ENCODE peak calls at places on chromosome 22, in five cellular contexts. One of them, this sample, is unnamed.

GRCh38 chr22:38029370-38029769 is 27.8 kb upstream of the PICK1 start:
- DNase-seq in CD8-positive, alpha-beta T cell: no peak
- DNase-seq in suprapubic skin: no peak
- DNase-seq in choroid plexus epithelial cell: no peak
- DNase-seq in body of pancreas: no peak
- DNase-seq in this sample: no peak

GRCh38 chr22:16810188-16810802 is 14.9 kb downstream of the XKR3 start:
- DNase-seq in suprapubic skin: no peak
- DNase-seq in body of pancreas: no peak
- DNase-seq in choroid plexus epithelial cell: no peak
- DNase-seq in CD8-positive, alpha-beta T cell: no peak
- DNase-seq in this sample: no peak

GRCh38 chr22:40258463-40259046 is 80.8 kb downstream of the TNRC6B start:
- DNase-seq in body of pancreas: no peak
- DNase-seq in CD8-positive, alpha-beta T cell: no peak
- DNase-seq in suprapubic skin: no peak
- DNase-seq in choroid plexus epithelial cell: peak
- DNase-seq in this sample: peak

GRCh38 chr22:48957311-48957986 is 870.2 kb downstream of the BRD1 start:
- DNase-seq in body of pancreas: no peak
- DNase-seq in choroid plexus epithelial cell: no peak
- DNase-seq in suprapubic skin: peak
- DNase-seq in CD8-positive, alpha-beta T cell: peak
- DNase-seq in this sample: no peak

GRCh38 chr22:49650336-49651241 is 177.1 kb downstream of the BRD1 start:
- DNase-seq in body of pancreas: no peak
- DNase-seq in choroid plexus epithelial cell: no peak
- DNase-seq in CD8-positive, alpha-beta T cell: no peak
- DNase-seq in suprapubic skin: no peak
- DNase-seq in this sample: no peak

GRCh38 chr22:29762263-29762662 is 4.5 kb downstream of the ZMAT5 start:
- DNase-seq in choroid plexus epithelial cell: no peak
- DNase-seq in suprapubic skin: no peak
- DNase-seq in body of pancreas: no peak
- DNase-seq in CD8-positive, alpha-beta T cell: no peak
- DNase-seq in this sample: no peak

GRCh38 chr22:41401781-41402648 is 20.3 kb downstream of the TEF start:
- DNase-seq in choroid plexus epithelial cell: peak
- DNase-seq in body of pancreas: peak
- DNase-seq in suprapubic skin: no peak
- DNase-seq in CD8-positive, alpha-beta T cell: no peak
- DNase-seq in this sample: peak

GRCh38 chr22:29431986-29432385 is 6.4 kb upstream of the RFPL1 start:
- DNase-seq in body of pancreas: no peak
- DNase-seq in choroid plexus epithelial cell: no peak
- DNase-seq in suprapubic skin: no peak
- DNase-seq in CD8-positive, alpha-beta T cell: no peak
- DNase-seq in this sample: no peak

GRCh38 chr22:29517215-29517908 is 36.2 kb downstream of the THOC5 start:
- DNase-seq in CD8-positive, alpha-beta T cell: no peak
- DNase-seq in choroid plexus epithelial cell: no peak
- DNase-seq in suprapubic skin: no peak
- DNase-seq in body of pancreas: peak
- DNase-seq in this sample: peak

GRCh38 chr22:30582051-30582450 is 7.6 kb upstream of the GAL3ST1 start:
- DNase-seq in CD8-positive, alpha-beta T cell: no peak
- DNase-seq in suprapubic skin: no peak
- DNase-seq in choroid plexus epithelial cell: no peak
- DNase-seq in body of pancreas: no peak
- DNase-seq in this sample: no peak

GRCh38 chr22:45564349-45565030 is 61.8 kb downstream of the FBLN1 start:
- DNase-seq in choroid plexus epithelial cell: no peak
- DNase-seq in suprapubic skin: no peak
- DNase-seq in CD8-positive, alpha-beta T cell: no peak
- DNase-seq in body of pancreas: no peak
- DNase-seq in this sample: no peak

GRCh38 chr22:20019661-20020532 is 1.0 kb upstream of the TANGO2 start:
- DNase-seq in choroid plexus epithelial cell: no peak
- DNase-seq in CD8-positive, alpha-beta T cell: no peak
- DNase-seq in suprapubic skin: no peak
- DNase-seq in body of pancreas: peak
- DNase-seq in this sample: no peak

GRCh38 chr22:32083814-32084213 is 40.8 kb downstream of the SLC5A1 start:
- DNase-seq in suprapubic skin: no peak
- DNase-seq in choroid plexus epithelial cell: no peak
- DNase-seq in CD8-positive, alpha-beta T cell: no peak
- DNase-seq in body of pancreas: no peak
- DNase-seq in this sample: no peak

GRCh38 chr22:41939981-41940852 is 6.7 kb downstream of the CENPM start:
- DNase-seq in choroid plexus epithelial cell: no peak
- DNase-seq in suprapubic skin: no peak
- DNase-seq in CD8-positive, alpha-beta T cell: peak
- DNase-seq in body of pancreas: no peak
- DNase-seq in this sample: no peak

GRCh38 chr22:47002692-47003091 is 240.2 kb downstream of the TBC1D22A start:
- DNase-seq in body of pancreas: no peak
- DNase-seq in choroid plexus epithelial cell: no peak
- DNase-seq in suprapubic skin: peak
- DNase-seq in CD8-positive, alpha-beta T cell: no peak
- DNase-seq in this sample: no peak

GRCh38 chr22:20027966-20028854 is 7.3 kb downstream of the TANGO2 start:
- DNase-seq in body of pancreas: no peak
- DNase-seq in CD8-positive, alpha-beta T cell: no peak
- DNase-seq in suprapubic skin: no peak
- DNase-seq in choroid plexus epithelial cell: peak
- DNase-seq in this sample: peak

GRCh38 chr22:46734830-46735453 is 3.1 kb downstream of the CERK start:
- DNase-seq in body of pancreas: peak
- DNase-seq in suprapubic skin: no peak
- DNase-seq in choroid plexus epithelial cell: peak
- DNase-seq in CD8-positive, alpha-beta T cell: peak
- DNase-seq in this sample: no peak

GRCh38 chr22:46661221-46661851 is 41.1 kb downstream of the GRAMD4 start:
- DNase-seq in CD8-positive, alpha-beta T cell: no peak
- DNase-seq in body of pancreas: no peak
- DNase-seq in choroid plexus epithelial cell: peak
- DNase-seq in suprapubic skin: no peak
- DNase-seq in this sample: peak

GRCh38 chr22:30870451-30871345 is 97.9 kb downstream of the MORC2 start:
- DNase-seq in choroid plexus epithelial cell: no peak
- DNase-seq in suprapubic skin: peak
- DNase-seq in CD8-positive, alpha-beta T cell: no peak
- DNase-seq in body of pancreas: peak
- DNase-seq in this sample: no peak

GRCh38 chr22:49671331-49672012 is 156.2 kb downstream of the BRD1 start:
- DNase-seq in suprapubic skin: peak
- DNase-seq in body of pancreas: no peak
- DNase-seq in CD8-positive, alpha-beta T cell: peak
- DNase-seq in choroid plexus epithelial cell: no peak
- DNase-seq in this sample: no peak

GRCh38 chr22:19336133-19337075 is 44.9 kb upstream of the CLTCL1 start:
- DNase-seq in choroid plexus epithelial cell: no peak
- DNase-seq in body of pancreas: no peak
- DNase-seq in CD8-positive, alpha-beta T cell: no peak
- DNase-seq in suprapubic skin: no peak
- DNase-seq in this sample: no peak

GRCh38 chr22:26536762-26537134 is 24.5 kb upstream of the TFIP11 start:
- DNase-seq in body of pancreas: no peak
- DNase-seq in suprapubic skin: no peak
- DNase-seq in choroid plexus epithelial cell: no peak
- DNase-seq in CD8-positive, alpha-beta T cell: no peak
- DNase-seq in this sample: no peak

GRCh38 chr22:26534166-26534855 is 22.0 kb upstream of the TFIP11 start:
- DNase-seq in CD8-positive, alpha-beta T cell: no peak
- DNase-seq in suprapubic skin: no peak
- DNase-seq in choroid plexus epithelial cell: no peak
- DNase-seq in body of pancreas: no peak
- DNase-seq in this sample: peak

GRCh38 chr22:26534874-26535470 is 22.7 kb upstream of the TFIP11 start:
- DNase-seq in choroid plexus epithelial cell: no peak
- DNase-seq in CD8-positive, alpha-beta T cell: no peak
- DNase-seq in body of pancreas: no peak
- DNase-seq in suprapubic skin: no peak
- DNase-seq in this sample: no peak

GRCh38 chr22:26535499-26535898 is 23.2 kb upstream of the TFIP11 start:
- DNase-seq in choroid plexus epithelial cell: no peak
- DNase-seq in CD8-positive, alpha-beta T cell: no peak
- DNase-seq in body of pancreas: no peak
- DNase-seq in suprapubic skin: no peak
- DNase-seq in this sample: no peak

DNA sequence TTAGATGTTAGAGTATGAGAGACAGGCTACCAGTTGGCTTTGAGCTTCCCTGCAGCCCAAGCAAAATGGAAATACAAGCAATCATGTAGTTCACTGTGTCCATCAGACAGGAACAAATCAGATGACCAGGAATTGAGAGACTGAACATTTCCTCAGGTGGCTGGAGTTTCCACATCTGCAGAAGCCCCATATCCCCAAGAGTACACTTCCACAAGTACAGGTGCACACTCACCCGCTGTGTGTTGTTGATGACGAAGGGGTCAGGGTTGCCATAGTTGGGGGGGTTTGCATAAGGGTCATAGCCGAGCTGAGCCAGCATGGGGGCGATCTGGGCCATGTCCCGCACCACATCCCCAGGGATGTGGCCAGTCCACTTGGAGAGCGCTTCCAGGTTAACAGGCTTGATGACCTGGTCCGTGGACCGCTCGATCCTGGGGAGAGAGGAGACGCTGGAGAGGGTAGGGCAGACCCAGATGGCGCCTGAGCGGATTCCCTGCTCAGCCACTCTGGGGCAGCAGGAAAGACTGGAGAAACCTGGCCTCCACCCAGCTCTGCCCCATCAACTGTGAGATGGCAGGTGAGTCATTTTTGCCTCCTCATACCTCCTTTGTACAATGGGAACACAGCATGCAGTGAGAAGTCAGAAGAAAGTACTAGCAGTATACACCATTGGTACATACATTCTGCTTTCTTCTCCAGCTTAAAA is 23.9 kb upstream of the TFIP11 start:
- DNase-seq in choroid plexus epithelial cell: no peak
- DNase-seq in suprapubic skin: no peak
- DNase-seq in body of pancreas: peak
- DNase-seq in CD8-positive, alpha-beta T cell: no peak
- DNase-seq in this sample: peak
- TF ChIP-seq CTCF in choroid plexus epithelial cell: no peak
- TF ChIP-seq CTCF in suprapubic skin: no peak
- TF ChIP-seq CTCF in body of pancreas: no peak
- TF ChIP-seq CTCF in CD8-positive, alpha-beta T cell: no peak
- TF ChIP-seq CTCF in this sample: no peak

GRCh38 chr22:36285017-36285416 is 32.1 kb downstream of the APOL1 start:
- DNase-seq in body of pancreas: no peak
- DNase-seq in suprapubic skin: no peak
- DNase-seq in choroid plexus epithelial cell: no peak
- DNase-seq in CD8-positive, alpha-beta T cell: no peak
- DNase-seq in this sample: no peak

GRCh38 chr22:36284171-36284571 is 31.2 kb downstream of the APOL1 start:
- DNase-seq in body of pancreas: no peak
- DNase-seq in suprapubic skin: no peak
- DNase-seq in choroid plexus epithelial cell: no peak
- DNase-seq in CD8-positive, alpha-beta T cell: no peak
- DNase-seq in this sample: no peak

GRCh38 chr22:36287881-36288515 is 35.1 kb downstream of the APOL1 start:
- DNase-seq in choroid plexus epithelial cell: peak
- DNase-seq in suprapubic skin: no peak
- DNase-seq in CD8-positive, alpha-beta T cell: no peak
- DNase-seq in body of pancreas: no peak
- DNase-seq in this sample: no peak

GRCh38 chr22:36285545-36285944 is 32.6 kb downstream of the APOL1 start:
- DNase-seq in choroid plexus epithelial cell: no peak
- DNase-seq in suprapubic skin: no peak
- DNase-seq in CD8-positive, alpha-beta T cell: no peak
- DNase-seq in body of pancreas: no peak
- DNase-seq in this sample: no peak

DNA sequence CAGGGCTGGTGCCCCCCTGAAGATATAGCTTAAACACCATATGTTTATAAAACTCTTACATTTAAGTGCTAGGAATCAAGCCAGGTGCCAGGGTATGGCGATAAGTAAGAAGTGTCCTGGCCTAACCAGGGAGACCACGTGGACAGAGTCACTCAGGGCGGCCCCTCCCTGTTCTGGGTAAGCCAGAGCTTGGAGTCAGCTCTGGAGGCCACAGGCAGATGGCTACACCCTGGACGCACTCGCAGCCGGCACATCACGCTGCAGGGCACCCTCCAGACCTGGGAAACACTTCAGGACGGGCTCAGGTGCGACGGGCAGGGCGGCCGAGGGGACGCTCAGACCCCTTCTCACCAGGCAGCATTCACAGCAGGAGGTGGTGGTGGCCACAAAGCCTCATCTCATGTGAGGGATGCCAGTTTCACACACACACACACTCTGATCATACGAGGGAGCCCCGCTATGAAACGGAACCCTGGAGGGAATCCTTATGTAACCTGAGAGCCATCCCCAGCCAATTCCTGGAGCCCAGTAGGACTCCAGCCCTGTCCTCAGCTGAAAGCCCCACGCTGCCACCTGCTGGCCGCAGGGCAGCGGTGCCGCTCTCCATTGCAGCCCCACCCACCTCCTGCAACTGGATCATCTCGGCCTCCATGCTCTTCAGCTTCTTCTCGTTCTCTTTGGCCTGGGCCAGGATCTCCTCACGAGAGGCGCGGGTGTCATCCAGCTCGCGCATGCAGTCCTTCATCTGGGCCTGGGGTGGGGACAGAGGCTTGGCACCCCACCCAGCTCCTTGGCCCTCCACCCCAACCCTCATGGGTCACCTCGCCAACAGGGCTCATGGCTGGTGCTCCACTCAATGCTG is 33.4 kb downstream of the APOL1 start:
- DNase-seq in choroid plexus epithelial cell: peak
- DNase-seq in CD8-positive, alpha-beta T cell: peak
- DNase-seq in body of pancreas: peak
- DNase-seq in suprapubic skin: no peak
- DNase-seq in this sample: peak
- TF ChIP-seq CTCF in choroid plexus epithelial cell: peak
- TF ChIP-seq CTCF in CD8-positive, alpha-beta T cell: peak
- TF ChIP-seq CTCF in body of pancreas: peak
- TF ChIP-seq CTCF in suprapubic skin: peak
- TF ChIP-seq CTCF in this sample: peak

GRCh38 chr22:27723150-27723549 is 78.4 kb downstream of the MN1 start:
- DNase-seq in body of pancreas: no peak
- DNase-seq in suprapubic skin: no peak
- DNase-seq in CD8-positive, alpha-beta T cell: no peak
- DNase-seq in choroid plexus epithelial cell: no peak
- DNase-seq in this sample: peak
- TF ChIP-seq CTCF in body of pancreas: no peak
- TF ChIP-seq CTCF in suprapubic skin: no peak
- TF ChIP-seq CTCF in CD8-positive, alpha-beta T cell: no peak
- TF ChIP-seq CTCF in choroid plexus epithelial cell: peak
- TF ChIP-seq CTCF in this sample: peak

DNA sequence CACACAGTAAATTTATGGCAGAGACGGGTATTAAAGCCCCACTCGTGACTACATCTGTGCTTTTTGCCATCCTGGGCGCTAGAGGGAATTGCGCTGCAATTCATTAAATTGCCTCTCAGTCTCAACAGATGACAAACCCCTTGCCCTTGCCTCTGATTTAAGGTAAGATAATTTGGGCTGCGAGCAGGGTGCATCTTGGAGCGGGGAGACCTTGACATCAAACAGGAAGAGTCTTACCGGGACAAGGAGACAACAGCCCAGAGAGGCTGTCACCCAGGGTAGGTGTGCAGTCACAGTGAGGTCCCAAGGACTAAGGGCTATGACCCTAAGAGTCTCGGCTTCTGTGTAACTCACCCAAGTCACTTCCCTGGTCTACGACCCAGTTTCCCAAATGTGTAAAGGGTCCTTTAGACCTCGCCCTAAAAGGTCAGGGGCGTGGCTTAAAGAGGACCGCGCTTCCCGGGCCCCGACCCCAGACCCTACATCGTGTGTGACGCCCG is 427 bp upstream of the TOM1 start:
- DNase-seq in body of pancreas: peak
- DNase-seq in choroid plexus epithelial cell: peak
- DNase-seq in suprapubic skin: no peak
- DNase-seq in CD8-positive, alpha-beta T cell: no peak
- DNase-seq in this sample: peak
- TF ChIP-seq CTCF in body of pancreas: no peak
- TF ChIP-seq CTCF in choroid plexus epithelial cell: peak
- TF ChIP-seq CTCF in suprapubic skin: peak
- TF ChIP-seq CTCF in CD8-positive, alpha-beta T cell: peak
- TF ChIP-seq CTCF in this sample: no peak